ENCODE peak calls at places on chromosome 5, in eight cellular contexts. O, P, K, U, D, M, L and I are unnamed samples.
A peak's percentile ranks its signal among the peaks of the same experiment; 100 is the strongest.

GRCh38 chr5:134462047-134462575 is 50.4 kb upstream of the CDKN2AIPNL start:
- DNase-seq in O (no peak), P (no peak), K (no peak), U (no peak), D (no peak), M (no peak), L (no peak), I (no peak)

GRCh38 chr5:133467325-133467700 is 145.0 kb downstream of the FSTL4 start:
- DNase-seq in O (no peak), P (no peak), K (no peak), U (no peak), D (no peak), M (no peak), L (no peak), I (no peak)

GRCh38 chr5:50406874-50407273 is 34.2 kb downstream of the EMB start:
- DNase-seq in O (no peak), P (no peak), K (no peak), U (no peak), D (no peak), M (no peak), L (no peak), I (no peak)

GRCh38 chr5:107875834-107876233 is 205.1 kb upstream of the EFNA5 start:
- DNase-seq in O (no peak), P (no peak), K (no peak), U (no peak), D (no peak), M (peak; percentile 25), L (peak; percentile 76), I (peak; percentile 42)

GRCh38 chr5:9015250-9015936 is 530.5 kb downstream of the SEMA5A start:
- DNase-seq in O (no peak), P (no peak), K (no peak), U (no peak), D (no peak), M (no peak), L (peak; percentile 26), I (no peak)

GRCh38 chr5:91074615-91075014 is 308.5 kb downstream of the ARRDC3 start:
- DNase-seq in O (no peak), P (no peak), K (no peak), U (no peak), D (no peak), M (peak; percentile 81), L (peak; percentile 93), I (no peak)

GRCh38 chr5:98364549-98364948 is 408.9 kb upstream of the RGMB start:
- DNase-seq in O (no peak), P (no peak), K (no peak), U (no peak), D (no peak), M (no peak), L (no peak), I (no peak)

GRCh38 chr5:317086-317811 is 4.3 kb upstream of the AHRR start:
- DNase-seq in O (peak; percentile 64), P (peak; percentile 33), K (peak; percentile 82), U (peak; percentile 31), D (peak; percentile 96), M (peak; percentile 71), L (peak; percentile 74), I (peak; percentile 84)

GRCh38 chr5:43359738-43360137 is 46.5 kb upstream of the HMGCS1 start:
- DNase-seq in O (no peak), P (no peak), K (no peak), U (no peak), D (no peak), M (no peak), L (no peak), I (no peak)

GRCh38 chr5:66222455-66222854 is 78.4 kb downstream of the SREK1 start:
- DNase-seq in O (no peak), P (no peak), K (no peak), U (no peak), D (no peak), M (no peak), L (no peak), I (no peak)

GRCh38 chr5:75681125-75681830 is 36.0 kb downstream of the POC5 start:
- DNase-seq in O (no peak), P (no peak), K (no peak), U (no peak), D (no peak), M (peak; percentile 59), L (peak; percentile 71), I (no peak)

GRCh38 chr5:100616291-100616690 is 81.1 kb downstream of the FAM174A start:
- DNase-seq in O (no peak), P (no peak), K (no peak), U (no peak), D (no peak), M (no peak), L (no peak), I (no peak)

GRCh38 chr5:112420111-112420864 is 1.2 kb upstream of the EPB41L4A start:
- DNase-seq in O (peak; percentile 47), P (no peak), K (peak; percentile 90), U (peak; percentile 61), D (peak; percentile 63), M (peak; percentile 81), L (peak; percentile 54), I (peak; percentile 57)

GRCh38 chr5:40401965-40402364 is 277.8 kb upstream of the PTGER4 start:
- DNase-seq in O (no peak), P (no peak), K (no peak), U (peak; percentile 38), D (no peak), M (no peak), L (no peak), I (peak; percentile 42)

GRCh38 chr5:95900383-95900958 is 61.2 kb downstream of the ELL2 start:
- DNase-seq in O (no peak), P (no peak), K (no peak), U (no peak), D (no peak), M (no peak), L (peak; percentile 85), I (no peak)

GRCh38 chr5:90398726-90399125 is 10.8 kb downstream of the CETN3 start:
- DNase-seq in O (no peak), P (no peak), K (no peak), U (no peak), D (no peak), M (no peak), L (no peak), I (no peak)

GRCh38 chr5:60576425-60576824 is 123.5 kb downstream of the DEPDC1B start:
- DNase-seq in O (no peak), P (no peak), K (no peak), U (no peak), D (no peak), M (no peak), L (no peak), I (no peak)

GRCh38 chr5:152824316-152824715 is 419.2 kb upstream of the NMUR2 start:
- DNase-seq in O (no peak), P (no peak), K (no peak), U (no peak), D (no peak), M (no peak), L (no peak), I (no peak)

GRCh38 chr5:128356011-128356410 is 182.0 kb downstream of the FBN2 start:
- DNase-seq in O (no peak), P (no peak), K (no peak), U (no peak), D (no peak), M (no peak), L (peak; percentile 5), I (no peak)

GRCh38 chr5:55855509-55855908 is 4.4 kb downstream of the IL31RA start:
- DNase-seq in O (no peak), P (no peak), K (no peak), U (no peak), D (no peak), M (no peak), L (no peak), I (no peak)

GRCh38 chr5:4868140-4868735 is 271.9 kb upstream of the ADAMTS16 start:
- DNase-seq in O (peak; percentile 36), P (peak; percentile 22), K (peak; percentile 82), U (peak; percentile 8), D (peak; percentile 62), M (peak; percentile 53), L (no peak), I (peak; percentile 76)

GRCh38 chr5:122656107-122656506 is 118.8 kb upstream of the SNX2 start:
- DNase-seq in O (no peak), P (no peak), K (no peak), U (no peak), D (no peak), M (no peak), L (peak; percentile 29), I (no peak)

GRCh38 chr5:126909856-126910255 is 120.5 kb downstream of the MARCHF3 start:
- DNase-seq in O (no peak), P (no peak), K (no peak), U (no peak), D (no peak), M (no peak), L (no peak), I (no peak)

GRCh38 chr5:125100342-125100741 is 353.9 kb upstream of the ZNF608 start:
- DNase-seq in O (no peak), P (no peak), K (no peak), U (no peak), D (no peak), M (no peak), L (no peak), I (no peak)

GRCh38 chr5:96509721-96510383 is 76.8 kb upstream of the PCSK1 start:
- DNase-seq in O (no peak), P (no peak), K (no peak), U (no peak), D (no peak), M (no peak), L (peak; percentile 99), I (no peak)

GRCh38 chr5:132012385-132013005 is 1.0 kb upstream of the ACSL6 start:
- DNase-seq in O (no peak), P (no peak), K (peak; percentile 84), U (peak; percentile 10), D (no peak), M (peak; percentile 41), L (peak; percentile 71), I (peak; percentile 40)

GRCh38 chr5:130034872-130035271 is 130.6 kb downstream of the CHSY3 start:
- DNase-seq in O (no peak), P (no peak), K (no peak), U (no peak), D (no peak), M (no peak), L (peak; percentile 30), I (no peak)

GRCh38 chr5:141958773-141959172 is 771 bp upstream of the PCDH12 start:
- DNase-seq in O (no peak), P (no peak), K (no peak), U (no peak), D (no peak), M (no peak), L (no peak), I (no peak)

GRCh38 chr5:172107606-172108005 is 80.4 kb downstream of the STK10 start:
- DNase-seq in O (no peak), P (no peak), K (no peak), U (peak; percentile 57), D (no peak), M (peak; percentile 66), L (peak; percentile 54), I (peak; percentile 57)

GRCh38 chr5:52809884-52810283 is 22.2 kb downstream of the ITGA1 start:
- DNase-seq in O (no peak), P (no peak), K (no peak), U (no peak), D (no peak), M (no peak), L (peak; percentile 37), I (no peak)

GRCh38 chr5:80644900-80645299 is 9.6 kb upstream of the MSH3 start:
- DNase-seq in O (no peak), P (no peak), K (no peak), U (no peak), D (no peak), M (no peak), L (peak; percentile 5), I (no peak)

GRCh38 chr5:34743878-34744277 is 87.8 kb downstream of the RAI14 start:
- DNase-seq in O (no peak), P (no peak), K (no peak), U (no peak), D (no peak), M (peak; percentile 78), L (peak; percentile 79), I (no peak)

GRCh38 chr5:59746261-59746765 is 147.2 kb downstream of the PDE4D start:
- DNase-seq in O (no peak), P (no peak), K (no peak), U (peak; percentile 11), D (no peak), M (peak; percentile 48), L (peak; percentile 76), I (peak; percentile 44)

GRCh38 chr5:43063731-43064171 is 23.6 kb upstream of the ANXA2R start:
- DNase-seq in O (no peak), P (no peak), K (peak; percentile 42), U (peak; percentile 42), D (no peak), M (peak; percentile 74), L (peak; percentile 39), I (peak; percentile 66)